ENCODE peak calls at places on chromosomes 2 and 18, in four cellular contexts. P, L, Y and R are unnamed samples.

GRCh38 chr2:240460781-240461431 is 25.4 kb downstream of the GPC1 start:
- DNase-seq in Y (no peak), L (no peak), P (no peak), R (no peak)

GRCh38 chr2:178418426-178418825 is 32.5 kb downstream of the PRKRA start:
- DNase-seq in P (peak; percentile 32), Y (no peak), L (no peak), R (no peak)

GRCh38 chr2:105324732-105325131 is 4.8 kb downstream of the TGFBRAP1 start:
- DNase-seq in Y (no peak), L (no peak), P (peak; percentile 87), R (peak; percentile 70)

GRCh38 chr18:48838921-48839818 is 111.6 kb downstream of the SMAD7 start:
- DNase-seq in L (no peak), P (peak; percentile 54), Y (no peak), R (no peak)

GRCh38 chr2:189304360-189304759 is 124.8 kb upstream of the COL5A2 start:
- DNase-seq in Y (no peak), L (no peak), P (no peak), R (no peak)

GRCh38 chr2:206986943-206987342 is 47.6 kb downstream of the CPO start:
- DNase-seq in L (no peak), P (no peak), Y (no peak), R (no peak)

GRCh38 chr18:63961430-63961980 is 8.4 kb upstream of the SERPINB8 start:
- DNase-seq in Y (no peak), L (no peak), P (no peak), R (no peak)

GRCh38 chr2:220469201-220469600 is 841.8 kb downstream of the SLC4A3 start:
- DNase-seq in L (no peak), Y (no peak), P (peak; percentile 34), R (no peak)

GRCh38 chr2:124027182-124027581 is 2.1 kb downstream of the CNTNAP5 start:
- DNase-seq in Y (peak; percentile 53), P (peak; percentile 80), L (peak; percentile 64), R (peak; percentile 65)

GRCh38 chr2:65377556-65378307 is 54.7 kb downstream of the SPRED2 start:
- DNase-seq in Y (no peak), P (peak; percentile 81), L (peak; percentile 15), R (peak; percentile 44)

GRCh38 chr18:3869848-3870247 is 419.9 kb downstream of the TGIF1 start:
- DNase-seq in L (peak; percentile 50), P (peak; percentile 83), Y (no peak), R (peak; percentile 70)

GRCh38 chr2:70901235-70902066 is 34.2 kb upstream of the ATP6V1B1 start:
- DNase-seq in L (no peak), P (peak; percentile 57), Y (no peak), R (no peak)

GRCh38 chr18:47490882-47491281 is 239.4 kb upstream of the SKOR2 start:
- DNase-seq in Y (no peak), L (peak; percentile 62), P (no peak), R (no peak)

GRCh38 chr2:164569334-164569733 is 51.9 kb downstream of the GRB14 start:
- DNase-seq in Y (no peak), L (no peak), P (peak; percentile 10), R (no peak)

GRCh38 chr18:65906621-65907034 is 155.8 kb downstream of the CDH7 start:
- DNase-seq in P (no peak), Y (no peak), L (no peak), R (no peak)